ENCODE peak calls at places on chromosome 9, in five cellular contexts. Z is A172; U is stimulated activated CD8-positive, alpha-beta memory T cell treated with anti-CD3 and anti-CD28 coated beads, Interleukin-15, amount 100 ng/mL, for 1 hour; F is spleen; G is MCF 10A. Y is an unnamed sample.

GRCh38 chr9:34405719-34406118 is 29.0 kb upstream of the MYORG start:
- DNase-seq in Z (peak), U (no peak), F (no peak), G (no peak), Y (no peak)

GRCh38 chr9:135221951-135222631 is 134.6 kb downstream of the OLFM1 start:
- DNase-seq in Z (no peak), U (no peak), F (peak), G (no peak), Y (no peak)

GRCh38 chr9:111601237-111602018 is 2.0 kb upstream of the PTGR1 start:
- DNase-seq in Z (peak), U (no peak), F (no peak), G (peak), Y (no peak)

GRCh38 chr9:79581388-79581787 is 9.6 kb downstream of the TLE4 start:
- DNase-seq in Z (no peak), U (no peak), F (no peak), G (peak), Y (no peak)

GRCh38 chr9:95264954-95265615 is 52.4 kb downstream of the FANCC start:
- DNase-seq in Z (peak), U (no peak), F (no peak), G (peak), Y (no peak)

GRCh38 chr9:137162505-137163100 is 7.2 kb downstream of the LRRC26 start:
- DNase-seq in Z (no peak), U (no peak), F (no peak), G (peak), Y (no peak)

GRCh38 chr9:3597792-3598191 is 72.0 kb upstream of the RFX3 start:
- DNase-seq in Z (no peak), U (no peak), F (no peak), G (no peak), Y (no peak)

GRCh38 chr9:131886839-131887238 is 147.0 kb upstream of the RAPGEF1 start:
- DNase-seq in Z (no peak), U (no peak), F (no peak), G (no peak), Y (no peak)

GRCh38 chr9:136107953-136108647 is 10.6 kb downstream of the TMEM250 start:
- DNase-seq in Z (peak), U (no peak), F (peak), G (peak), Y (no peak)

GRCh38 chr9:105254226-105254625 is 9.8 kb downstream of the SLC44A1 start:
- DNase-seq in Z (no peak), U (no peak), F (no peak), G (peak), Y (no peak)

GRCh38 chr9:88052446-88052845 is 78.1 kb upstream of the CDK20 start:
- DNase-seq in Z (no peak), U (no peak), F (no peak), G (no peak), Y (no peak)

GRCh38 chr9:128412120-128412790 is 8.4 kb upstream of the CERCAM start:
- DNase-seq in Z (no peak), U (no peak), F (no peak), G (peak), Y (no peak)

GRCh38 chr9:137241490-137242328 is 622 bp downstream of the TUBB4B start:
- DNase-seq in Z (no peak), U (peak), F (peak), G (peak), Y (peak)

GRCh38 chr9:114652776-114653555 is 4.6 kb downstream of the TEX53 start:
- DNase-seq in Z (no peak), U (no peak), F (no peak), G (no peak), Y (no peak)

Y was measured in ovary.